ENCODE peak calls at places on chromosomes 5 and 9, in five cellular contexts. S is H1, D is H9, C is neuronal stem cell, W is trophoblast cell. Y is an unnamed sample.

GRCh38 chr5:78550891-78551290 is 97.7 kb downstream of the LHFPL2 start:
- DNase-seq in D (no peak), C (no peak), S (no peak), W (no peak), Y (peak; percentile 34)

GRCh38 chr9:92489209-92489608 is 6.9 kb upstream of the ASPN start:
- DNase-seq in D (no peak), C (no peak), S (no peak), W (no peak), Y (peak; percentile 60)

GRCh38 chr5:132557425-132557805 is 638 bp downstream of the RAD50 start:
- DNase-seq in D (peak; percentile 63), C (no peak), W (peak; percentile 88), S (no peak), Y (peak; percentile 44)

GRCh38 chr9:37923121-37923795 is 19.3 kb upstream of the SLC25A51 start:
- DNase-seq in C (no peak), W (no peak), D (no peak), S (no peak), Y (no peak)

GRCh38 chr9:96686638-96687335 is 31.7 kb upstream of the PRXL2C start:
- DNase-seq in S (peak; percentile 90), C (peak; percentile 56), W (peak; percentile 87), D (peak; percentile 87), Y (peak; percentile 74)

GRCh38 chr5:66171349-66172344 is 27.5 kb downstream of the SREK1 start:
- DNase-seq in S (no peak), W (peak; percentile 84), D (no peak), C (no peak), Y (peak; percentile 69)

GRCh38 chr9:75855509-75855908 is 35.0 kb upstream of the PCSK5 start:
- DNase-seq in C (no peak), D (no peak), W (peak; percentile 84), S (no peak), Y (peak; percentile 20)

GRCh38 chr9:77375956-77376532 is 198.7 kb downstream of the VPS13A start:
- DNase-seq in S (no peak), C (peak; percentile 33), W (peak; percentile 2), D (no peak), Y (peak; percentile 12)

GRCh38 chr5:82405618-82406199 is 127.6 kb upstream of the RPS23 start:
- DNase-seq in S (no peak), D (no peak), W (peak; percentile 7), C (no peak), Y (peak; percentile 95)

GRCh38 chr9:133518706-133519105 is 6.1 kb downstream of the MYMK start:
- DNase-seq in W (no peak), D (no peak), C (no peak), S (no peak), Y (no peak)

GRCh38 chr5:3201121-3201520 is 394.5 kb upstream of the IRX1 start:
- DNase-seq in D (no peak), S (no peak), C (no peak), W (no peak), Y (no peak)

GRCh38 chr5:79704553-79704952 is 14.9 kb downstream of the CMYA5 start:
- DNase-seq in D (no peak), S (no peak), W (no peak), C (no peak), Y (no peak)

GRCh38 chr5:158609729-158610128 is 490.0 kb downstream of the EBF1 start:
- DNase-seq in C (no peak), S (no peak), W (no peak), D (no peak), Y (no peak)

GRCh38 chr9:107487521-107488399 is 1.8 kb downstream of the KLF4 start:
- DNase-seq in D (peak; percentile 85), W (peak; percentile 64), C (peak; percentile 69), S (peak; percentile 84), Y (peak; percentile 62)

GRCh38 chr9:128635266-128636023 is 21.2 kb downstream of the DYNC2I2 start:
- DNase-seq in W (peak; percentile 99), D (peak; percentile 96), C (peak; percentile 39), S (peak; percentile 90), Y (peak; percentile 94)

GRCh38 chr9:128637656-128638055 is 19.0 kb downstream of the DYNC2I2 start:
- DNase-seq in W (no peak), C (no peak), D (no peak), S (no peak), Y (no peak)

GRCh38 chr9:128636556-128637530 is 19.8 kb downstream of the DYNC2I2 start:
- DNase-seq in C (no peak), S (no peak), W (no peak), D (no peak), Y (no peak)

GRCh38 chr9:128634651-128635262 is 21.9 kb downstream of the DYNC2I2 start:
- DNase-seq in S (no peak), D (no peak), W (no peak), C (no peak), Y (no peak)

DNA sequence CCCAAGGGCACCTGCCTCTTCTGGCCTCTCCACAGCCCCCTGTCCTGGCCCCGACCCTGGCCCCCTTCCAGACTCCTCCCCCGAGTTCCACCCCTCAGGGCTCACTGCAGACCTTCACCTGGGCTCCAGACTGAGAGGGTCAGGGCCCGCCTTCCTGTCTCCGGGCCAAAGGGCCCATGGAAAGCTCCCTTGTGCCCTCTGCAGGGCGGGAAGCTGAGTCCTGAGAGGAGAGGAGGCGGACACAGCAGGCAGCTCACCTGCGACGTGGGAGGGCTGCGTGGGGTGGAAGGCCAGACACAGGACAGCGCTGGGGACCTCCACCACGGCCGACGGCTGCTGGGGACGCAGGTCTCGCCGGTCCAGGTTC is 20.6 kb downstream of the DYNC2I2 start:
- DNase-seq in W (peak; percentile 91), D (peak; percentile 86), C (no peak), S (peak; percentile 73), Y (no peak)
- H3K27ac ChIP-seq in W (peak overlapping the region; percentile 87), D (no peak overlapping the region), C (peak overlapping the region; percentile 23), S (no peak overlapping the region), Y (peak overlapping the region; percentile 95)

GRCh38 chr5:138503487-138504270 is 38.4 kb downstream of the EGR1 start:
- DNase-seq in C (peak; percentile 57), S (no peak), D (peak; percentile 63), W (peak; percentile 78), Y (peak; percentile 76)

GRCh38 chr5:138508958-138509357 is 34.1 kb downstream of the ETF1 start:
- DNase-seq in D (no peak), S (no peak), C (no peak), W (peak; percentile 85), Y (no peak)

GRCh38 chr5:138502521-138502920 is 37.2 kb downstream of the EGR1 start:
- DNase-seq in W (no peak), C (no peak), D (no peak), S (no peak), Y (no peak)

GRCh38 chr5:138504799-138505198 is 38.2 kb downstream of the ETF1 start:
- DNase-seq in D (no peak), S (no peak), C (no peak), W (no peak), Y (no peak)

DNA sequence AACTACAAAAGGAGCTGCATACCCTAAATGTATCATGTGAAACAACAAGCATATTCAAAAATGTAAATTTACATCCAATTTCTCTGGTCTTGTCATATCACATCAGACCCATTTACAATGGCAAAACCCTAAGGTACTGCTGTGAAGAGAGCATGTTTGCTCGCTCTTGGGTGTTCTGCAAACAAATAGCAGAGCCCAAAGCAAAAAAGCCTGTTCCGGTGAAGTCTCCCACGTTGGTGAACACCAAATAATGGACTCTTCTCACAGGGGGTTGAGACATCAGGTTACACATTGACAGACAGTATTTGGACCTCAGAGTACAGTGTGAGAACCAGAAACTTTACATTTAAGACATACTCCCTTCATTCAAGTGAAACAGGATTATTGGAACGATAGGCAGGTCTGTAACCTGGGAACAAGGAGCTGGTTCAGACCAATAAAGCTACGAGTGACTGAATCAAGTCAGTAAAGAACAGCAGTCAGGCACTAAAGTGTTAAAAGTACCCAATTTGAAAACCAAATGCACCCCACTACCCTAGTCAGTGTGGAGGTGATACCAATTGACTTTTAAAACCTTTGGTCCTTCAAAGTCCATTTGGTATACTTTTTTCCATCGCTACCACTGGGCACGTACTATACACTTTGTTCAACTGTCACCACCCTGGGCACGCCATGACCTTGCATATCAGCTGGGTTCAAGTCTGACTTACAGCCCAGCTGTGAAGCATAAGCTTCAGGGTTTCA is 36.5 kb downstream of the ETF1 start:
- DNase-seq in D (no peak), C (no peak), S (no peak), W (no peak), Y (no peak)
- H2AK5ac ChIP-seq in D (no peak overlapping the region), C (no peak overlapping the region), S (no peak overlapping the region), W (no peak overlapping the region), Y (no peak overlapping the region)

GRCh38 chr9:126106404-126106803 is 220.2 kb upstream of the MVB12B start:
- DNase-seq in S (no peak), D (no peak), W (no peak), C (no peak), Y (no peak)
- H2BK12ac ChIP-seq in S (no peak overlapping the region), D (no peak overlapping the region), W (no peak overlapping the region), C (no peak overlapping the region), Y (no peak overlapping the region)

DNA sequence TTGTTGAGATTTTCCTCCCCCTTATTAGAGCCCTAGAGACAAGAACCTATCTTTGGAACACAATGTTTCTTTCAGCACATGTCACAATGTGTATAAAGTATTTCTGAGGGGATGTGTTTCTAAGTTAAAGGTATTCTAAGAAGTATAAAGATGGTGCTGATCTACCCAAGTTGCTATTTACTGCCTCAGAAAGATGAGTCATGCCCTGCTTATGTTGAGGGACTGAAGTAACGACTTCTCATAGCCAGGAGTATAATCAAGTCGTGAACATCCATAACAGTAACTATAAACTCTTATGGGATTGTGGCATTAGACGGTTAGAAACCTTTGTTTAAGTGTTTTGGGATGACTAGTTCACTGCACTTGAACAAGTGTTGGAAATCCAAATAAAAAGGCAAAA is 12.0 kb upstream of the TMEM252 start:
- DNase-seq in W (peak; percentile 38), C (no peak), S (no peak), D (no peak), Y (peak; percentile 82)
- H3K27ac ChIP-seq in W (no peak overlapping the region), C (no peak overlapping the region), S (no peak overlapping the region), D (no peak overlapping the region), Y (no peak overlapping the region)

GRCh38 chr9:98881356-98881755 is 62.4 kb upstream of the COL15A1 start:
- DNase-seq in C (no peak), W (no peak), D (no peak), S (no peak), Y (no peak)
- H2AK5ac ChIP-seq in C (no peak overlapping the region), W (no peak overlapping the region), D (no peak overlapping the region), S (no peak overlapping the region), Y (no peak overlapping the region)

GRCh38 chr9:87954230-87954629 is 20.1 kb downstream of the CDK20 start:
- DNase-seq in C (no peak), W (no peak), S (no peak), D (no peak), Y (no peak)
- H2BK12ac ChIP-seq in C (no peak overlapping the region), W (no peak overlapping the region), S (no peak overlapping the region), D (no peak overlapping the region), Y (no peak overlapping the region)

DNA sequence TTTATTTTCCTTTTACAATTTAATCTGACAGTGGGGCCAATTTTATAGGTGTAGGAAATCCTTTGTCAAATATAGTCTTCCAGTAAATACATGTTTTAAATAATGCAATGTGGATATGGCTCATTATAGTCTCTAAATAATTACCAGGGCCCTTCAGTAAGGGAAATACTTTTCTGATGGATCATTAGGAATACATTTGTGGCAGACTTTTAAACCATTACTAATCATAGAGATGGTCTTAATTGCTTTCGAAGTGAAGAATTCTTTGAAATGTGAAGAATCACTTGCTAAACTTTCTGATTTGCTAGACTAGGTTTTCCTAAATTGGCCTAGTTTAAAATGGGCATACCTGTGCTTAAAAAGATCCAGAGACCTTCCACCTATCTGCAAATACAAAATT is 105.6 kb upstream of the ELL2 start:
- DNase-seq in S (no peak), D (no peak), W (no peak), C (no peak), Y (no peak)
- H3K27ac ChIP-seq in S (no peak overlapping the region), D (no peak overlapping the region), W (no peak overlapping the region), C (no peak overlapping the region), Y (peak overlapping the region; percentile 95)

GRCh38 chr9:79015951-79016350 is 555.8 kb upstream of the TLE4 start:
- DNase-seq in W (no peak), D (no peak), S (no peak), C (no peak), Y (no peak)
- H2AK5ac ChIP-seq in W (no peak overlapping the region), D (no peak overlapping the region), S (no peak overlapping the region), C (no peak overlapping the region), Y (no peak overlapping the region)

Y was measured in mesenchymal stem cell.